ENCODE peak calls at places on chromosome X, in nine cellular contexts. K is M059J; X is activated CD4-positive, alpha-beta T cell treated with anti-CD3 and anti-CD28 coated beads, Interleukin-2, amount 50 U/mL, for 24 hours; I is dorsolateral prefrontal cortex; U is sciatic nerve; C is H4; W is NCI-H774; B is NCI-H1930; D is fibroblast of pulmonary artery. J is an unnamed sample.

GRCh38 chrX:56600141-56600540 is 36.7 kb downstream of the UBQLN2 start:
- DNase-seq in B (no peak), K (no peak), C (no peak), X (no peak), I (no peak), W (no peak), D (peak), U (no peak), J (no peak)

GRCh38 chrX:35104626-35105025 is 162.0 kb downstream of the FAM47B start:
- DNase-seq in C (no peak), D (no peak), K (no peak), W (no peak), U (no peak), I (no peak), B (no peak), X (no peak), J (no peak)

GRCh38 chrX:29431895-29432294 is 783.5 kb upstream of the MAGEB2 start:
- DNase-seq in B (no peak), D (no peak), I (no peak), U (no peak), C (no peak), K (peak), X (no peak), W (no peak), J (no peak)

GRCh38 chrX:17738002-17738713 is 865 bp downstream of the SCML1 start:
- DNase-seq in U (peak), D (no peak), X (no peak), C (peak), B (peak), W (no peak), I (no peak), K (peak), J (peak)

GRCh38 chrX:49727847-49728246 is 32.1 kb upstream of the PAGE1 start:
- DNase-seq in U (no peak), B (no peak), W (no peak), I (no peak), K (no peak), D (no peak), X (no peak), C (no peak), J (no peak)

GRCh38 chrX:150647331-150647730 is 45.9 kb upstream of the MTMR1 start:
- DNase-seq in B (no peak), D (no peak), I (no peak), C (no peak), W (no peak), K (no peak), U (no peak), X (no peak), J (no peak)

GRCh38 chrX:24426340-24426913 is 38.7 kb upstream of the PDK3 start:
- DNase-seq in D (peak), B (no peak), I (no peak), X (no peak), U (no peak), K (peak), W (no peak), C (peak), J (no peak)

GRCh38 chrX:141619336-141619735 is 29.8 kb downstream of the SPANXA2 start:
- DNase-seq in X (no peak), C (no peak), B (no peak), D (peak), W (no peak), I (no peak), U (no peak), K (no peak), J (no peak)

GRCh38 chrX:110341189-110342035 is 17.2 kb upstream of the RTL9 start:
- DNase-seq in B (no peak), D (peak), K (peak), C (peak), W (no peak), I (no peak), X (no peak), U (no peak), J (no peak)

GRCh38 chrX:86714441-86714840 is 566.2 kb downstream of the DACH2 start:
- DNase-seq in C (no peak), W (no peak), I (no peak), X (no peak), D (no peak), U (no peak), B (no peak), K (no peak), J (no peak)

GRCh38 chrX:142616636-142617035 is 409.1 kb upstream of the SPANXN4 start:
- DNase-seq in I (no peak), B (no peak), K (no peak), U (no peak), W (no peak), C (no peak), X (no peak), D (no peak), J (no peak)

GRCh38 chrX:129678176-129678880 is 23.6 kb upstream of the APLN start:
- DNase-seq in D (no peak), C (peak), B (peak), I (no peak), U (peak), X (no peak), K (peak), W (peak), J (peak)

GRCh38 chrX:53048169-53049126 is at the start of gene GPR173:
- DNase-seq in X (no peak), U (peak), D (peak), I (peak), K (peak), C (peak), B (peak), W (peak), J (peak)

J was measured in heart right ventricle.